ENCODE peak calls at places on chromosomes 12 and 14, in four cellular contexts. O is brain microvascular endothelial cell, G is right atrium auricular region, P is stomach. M is an unnamed sample.

GRCh38 chr12:125185311-125185739 is 120.1 kb downstream of the AACS start:
- DNase-seq in O (no peak), G (no peak), P (no peak), M (no peak)

GRCh38 chr12:94209240-94209639 is 60.9 kb downstream of the PLXNC1 start:
- DNase-seq in O (no peak), G (no peak), P (no peak), M (no peak)

GRCh38 chr12:70695361-70696023 is 58.3 kb upstream of the PTPRB start:
- DNase-seq in O (no peak), G (no peak), P (no peak), M (no peak)

GRCh38 chr14:95054346-95055280 is 102.7 kb downstream of the DICER1 start:
- DNase-seq in O (no peak), G (no peak), P (peak), M (no peak)

GRCh38 chr12:103495783-103496456 is at the start of gene C12orf42:
- DNase-seq in O (no peak), G (no peak), P (no peak), M (no peak)

GRCh38 chr12:12927211-12928079 is 24.5 kb downstream of the GPRC5D start:
- DNase-seq in O (no peak), G (peak), P (peak), M (peak)

GRCh38 chr14:92505826-92506225 is 7.8 kb upstream of the RIN3 start:
- DNase-seq in O (no peak), G (no peak), P (no peak), M (peak)

GRCh38 chr14:52950898-52951729 is at the start of gene FERMT2:
- DNase-seq in O (peak), G (peak), P (peak), M (peak)

GRCh38 chr14:85474431-85474830 is 55.5 kb upstream of the FLRT2 start:
- DNase-seq in O (no peak), G (no peak), P (no peak), M (no peak)

GRCh38 chr12:49104822-49105221 is 5.8 kb downstream of the LMBR1L start:
- DNase-seq in O (no peak), G (no peak), P (no peak), M (no peak)

GRCh38 chr14:105204206-105204930 is 23.3 kb upstream of the NUDT14 start:
- DNase-seq in O (no peak), G (no peak), P (peak), M (no peak)

GRCh38 chr12:4587108-4587507 is 25.1 kb downstream of the DYRK4 start:
- DNase-seq in O (no peak), G (peak), P (no peak), M (no peak)

GRCh38 chr12:115146453-115146852 is 462.5 kb upstream of the TBX3 start:
- DNase-seq in O (no peak), G (no peak), P (no peak), M (no peak)

GRCh38 chr12:32104572-32105355 is 1.9 kb upstream of the BICD1 start:
- DNase-seq in O (no peak), G (no peak), P (no peak), M (no peak)

GRCh38 chr12:269216-269615 is 6.6 kb upstream of the SLC6A13 start:
- DNase-seq in O (peak), G (no peak), P (no peak), M (no peak)

GRCh38 chr14:96479435-96480146 is 22.6 kb upstream of the PAPOLA start:
- DNase-seq in O (no peak), G (no peak), P (no peak), M (no peak)

GRCh38 chr14:68585690-68586089 is 207.2 kb downstream of the ZFP36L1 start:
- DNase-seq in O (peak), G (no peak), P (no peak), M (no peak)

GRCh38 chr12:68497702-68498101 is 113.0 kb upstream of the RAP1B start:
- DNase-seq in O (peak), G (no peak), P (no peak), M (no peak)

GRCh38 chr14:99604766-99605298 is 825 bp upstream of the CCDC85C start:
- DNase-seq in O (no peak), G (no peak), P (no peak), M (peak)

GRCh38 chr14:100307215-100308111 is 1.2 kb upstream of the SLC25A29 start:
- DNase-seq in O (no peak), G (no peak), P (peak), M (peak)

GRCh38 chr12:74043343-74043742 is 494.3 kb upstream of the ATXN7L3B start:
- DNase-seq in O (peak), G (no peak), P (no peak), M (no peak)

GRCh38 chr14:21526672-21527319 is 650 bp upstream of the SALL2 start:
- DNase-seq in O (no peak), G (no peak), P (no peak), M (no peak)

GRCh38 chr14:68255697-68256178 is 436.2 kb downstream of the RAD51B start:
- DNase-seq in O (peak), G (no peak), P (no peak), M (no peak)

GRCh38 chr14:68879321-68879781 is 86.5 kb upstream of the ZFP36L1 start:
- DNase-seq in O (no peak), G (no peak), P (no peak), M (no peak)

GRCh38 chr12:57112492-57113294 is 1.5 kb upstream of the STAT6 start:
- DNase-seq in O (no peak), G (no peak), P (peak), M (no peak)

GRCh38 chr12:30980886-30981662 is 54.5 kb downstream of the TSPAN11 start:
- DNase-seq in O (no peak), G (no peak), P (no peak), M (no peak)

GRCh38 chr12:19138551-19139344 is 9.2 kb downstream of the PLEKHA5 start:
- DNase-seq in O (peak), G (no peak), P (no peak), M (no peak)

GRCh38 chr12:26678697-26679660 is 154.0 kb downstream of the ITPR2 start:
- DNase-seq in O (no peak), G (no peak), P (no peak), M (no peak)

GRCh38 chr12:121560392-121561021 is 20.3 kb downstream of the KDM2B start:
- DNase-seq in O (no peak), G (no peak), P (no peak), M (no peak)

GRCh38 chr12:96195845-96196451 is 1.8 kb downstream of the ELK3 start:
- DNase-seq in O (peak), G (no peak), P (no peak), M (peak)

GRCh38 chr12:89348894-89349669 is 3.2 kb downstream of the DUSP6 start:
- DNase-seq in O (peak), G (no peak), P (no peak), M (no peak)
- H3K4me3 ChIP-seq in O (peak), G (peak), P (peak), M (peak)

GRCh38 chr14:74981833-74982232 is 20.9 kb upstream of the EIF2B2 start:
- DNase-seq in O (no peak), G (no peak), P (no peak), M (no peak)
- H3K27ac ChIP-seq in O (no peak), G (peak), P (no peak), M (no peak)

GRCh38 chr12:10025236-10025635 is 5.2 kb upstream of the CLEC9A start:
- DNase-seq in O (no peak), G (no peak), P (no peak), M (no peak)
- H3K4me3 ChIP-seq in O (no peak), G (no peak), P (no peak), M (no peak)

DNA sequence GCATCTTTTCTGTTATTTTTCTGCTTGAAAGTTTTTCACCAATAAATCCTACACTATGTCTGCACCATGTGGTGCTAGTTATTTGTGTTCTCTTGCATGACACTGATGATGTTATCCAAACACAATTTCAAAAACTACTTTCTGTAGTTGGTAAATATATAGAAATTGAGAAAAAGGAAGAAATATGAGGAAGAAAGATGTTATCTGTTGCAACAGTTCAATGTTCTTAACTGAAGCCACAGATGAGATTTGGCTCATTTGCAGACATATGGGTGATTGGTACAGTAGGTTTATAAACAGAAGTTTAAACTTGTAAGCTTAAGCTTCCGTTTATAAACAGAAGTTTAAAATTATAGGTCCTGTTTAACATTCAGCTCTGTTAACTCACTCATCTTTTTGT is at the start of gene CLEC12A:
- DNase-seq in O (no peak), G (no peak), P (no peak), M (no peak)
- H3K27ac ChIP-seq in O (no peak), G (no peak), P (no peak), M (peak)

GRCh38 chr12:132471011-132471857 is 18.7 kb upstream of the FBRSL1 start:
- DNase-seq in O (no peak), G (no peak), P (peak), M (peak)

GRCh38 chr12:132471858-132472255 is 18.1 kb upstream of the FBRSL1 start:
- DNase-seq in O (no peak), G (no peak), P (no peak), M (peak)

GRCh38 chr12:132470417-132470816 is 19.5 kb upstream of the FBRSL1 start:
- DNase-seq in O (no peak), G (no peak), P (no peak), M (no peak)

GRCh38 chr12:132466241-132467188 is 23.4 kb upstream of the FBRSL1 start:
- DNase-seq in O (no peak), G (no peak), P (no peak), M (peak)

GRCh38 chr12:132469423-132469822 is 20.5 kb upstream of the FBRSL1 start:
- DNase-seq in O (no peak), G (no peak), P (no peak), M (peak)
- H3K4me3 ChIP-seq in O (no peak), G (no peak), P (no peak), M (no peak)

GRCh38 chr12:120497524-120498150 is 1.7 kb downstream of the DYNLL1 start:
- DNase-seq in O (peak), G (no peak), P (no peak), M (no peak)
- H3K27ac ChIP-seq in O (no peak), G (peak), P (peak), M (peak)

GRCh38 chr14:76154539-76155126 is 2.9 kb downstream of the GPATCH2L start:
- DNase-seq in O (no peak), G (no peak), P (no peak), M (no peak)
- H3K4me3 ChIP-seq in O (no peak), G (peak), P (no peak), M (no peak)

M was measured in spleen.